ENCODE peak calls at places on chromosomes 4 and X, in ten cellular contexts. Z is psoas muscle; A is iPS DF 6.9; H is pancreas; V is right atrium auricular region; M is thoracic aorta; J is CD8-positive, alpha-beta memory T cell; U is aorta; N is mammary epithelial cell; F is cardiac muscle cell. G is an unnamed sample.

GRCh38 chrX:40165861-40166260 is 68.1 kb upstream of the BCOR start:
- DNase-seq in J (no peak), U (no peak), N (no peak), M (no peak), V (no peak), H (no peak), F (no peak), A (no peak), Z (no peak), G (no peak)

GRCh38 chr4:124018383-124019317 is 622.1 kb downstream of the SPRY1 start:
- DNase-seq in Z (peak; percentile 76), N (no peak), F (peak; percentile 94), M (no peak), H (peak; percentile 19), J (no peak), V (peak; percentile 82), A (no peak), U (peak; percentile 69), G (peak; percentile 47)

GRCh38 chr4:26062221-26062620 is 148.2 kb downstream of the SMIM20 start:
- DNase-seq in F (no peak), A (no peak), M (no peak), J (no peak), V (no peak), N (no peak), U (no peak), H (peak; percentile 29), Z (no peak), G (no peak)

GRCh38 chrX:47179221-47179927 is 14.3 kb upstream of the UBA1 start:
- DNase-seq in Z (peak; percentile 84), A (no peak), J (no peak), M (peak; percentile 6), U (peak; percentile 79), V (peak; percentile 72), H (no peak), F (peak; percentile 25), N (peak; percentile 77), G (no peak)

GRCh38 chrX:99091459-99091858 is 1318.6 kb downstream of the PCDH19 start:
- DNase-seq in H (no peak), A (no peak), U (no peak), Z (no peak), F (no peak), J (no peak), M (no peak), V (no peak), N (no peak), G (no peak)

GRCh38 chr4:128277856-128278255 is 9.8 kb downstream of the PGRMC2 start:
- DNase-seq in H (no peak), F (no peak), J (no peak), V (no peak), Z (no peak), U (no peak), A (no peak), M (no peak), N (no peak), G (no peak)

GRCh38 chr4:6568148-6568547 is 6.8 kb upstream of the MAN2B2 start:
- DNase-seq in N (no peak), U (no peak), F (no peak), Z (no peak), V (no peak), M (no peak), H (no peak), A (no peak), J (no peak), G (no peak)

GRCh38 chrX:108167211-108167872 is 75.8 kb downstream of the ATG4A start:
- DNase-seq in A (no peak), V (no peak), U (no peak), M (no peak), Z (no peak), F (peak; percentile 65), N (peak; percentile 56), J (no peak), H (no peak), G (no peak)

GRCh38 chr4:52750819-52751348 is 341 bp downstream of the ERVMER34-1 start:
- DNase-seq in A (no peak), H (peak; percentile 25), U (peak; percentile 45), F (no peak), Z (peak; percentile 56), N (peak; percentile 54), M (no peak), J (no peak), V (no peak), G (no peak)

GRCh38 chrX:76148753-76149152 is 24.1 kb upstream of the PBDC1 start:
- DNase-seq in U (peak; percentile 52), H (peak; percentile 21), N (peak; percentile 30), Z (peak; percentile 64), V (no peak), M (no peak), F (peak; percentile 39), J (peak; percentile 21), A (no peak), G (peak; percentile 17)

GRCh38 chrX:13430136-13430827 is 110.4 kb upstream of the ATXN3L start:
- DNase-seq in H (no peak), N (peak; percentile 29), F (no peak), Z (no peak), V (no peak), A (no peak), U (no peak), J (no peak), M (no peak), G (no peak)

GRCh38 chrX:69065451-69065850 is 99.8 kb downstream of the PJA1 start:
- DNase-seq in N (peak; percentile 46), M (no peak), Z (no peak), U (no peak), A (no peak), H (peak; percentile 4), J (no peak), V (peak; percentile 53), F (peak; percentile 26), G (no peak)

GRCh38 chr4:1971456-1972200 is 37.1 kb downstream of the NELFA start:
- DNase-seq in N (no peak), V (no peak), M (no peak), F (no peak), J (no peak), A (no peak), U (peak; percentile 17), H (no peak), Z (peak; percentile 28), G (no peak)

GRCh38 chr4:110865611-110866254 is 242.9 kb upstream of the PITX2 start:
- DNase-seq in U (no peak), Z (no peak), H (no peak), V (no peak), A (no peak), J (no peak), N (no peak), F (peak; percentile 80), M (no peak), G (no peak)

GRCh38 chr4:80202784-80203553 is 5.7 kb downstream of the PRDM8 start:
- DNase-seq in A (no peak), F (peak; percentile 48), N (no peak), V (no peak), H (peak; percentile 29), Z (no peak), M (no peak), U (no peak), J (peak; percentile 25), G (no peak)

GRCh38 chr4:688695-689497 is at the start of gene SLC49A3:
- DNase-seq in A (no peak), Z (peak; percentile 61), F (peak; percentile 30), V (no peak), J (no peak), H (no peak), N (no peak), M (no peak), U (peak; percentile 70), G (no peak)
- H3K4me3 ChIP-seq in A (peak within 1 kb of the TSS; percentile 48), Z (peak within 1 kb of the TSS; percentile 66), F (no peak within 1 kb of the TSS), V (peak within 1 kb of the TSS; percentile 58), J (no peak within 1 kb of the TSS), H (peak within 1 kb of the TSS; percentile 37), N (no peak within 1 kb of the TSS), M (peak within 1 kb of the TSS; percentile 75), U (peak within 1 kb of the TSS; percentile 30), G (peak within 1 kb of the TSS; percentile 21)

GRCh38 chrX:73963682-73964081 is 340.3 kb upstream of the ZCCHC13 start:
- DNase-seq in H (no peak), Z (peak; percentile 84), J (no peak), M (no peak), U (no peak), F (peak; percentile 12), N (no peak), V (peak; percentile 65), A (no peak), G (no peak)

GRCh38 chrX:73962948-73963347 is 341.0 kb upstream of the ZCCHC13 start:
- DNase-seq in Z (no peak), V (no peak), U (no peak), M (no peak), A (no peak), J (no peak), N (no peak), F (no peak), H (no peak), G (no peak)

GRCh38 chrX:73964607-73965006 is 339.4 kb upstream of the ZCCHC13 start:
- DNase-seq in A (no peak), V (no peak), U (no peak), M (no peak), F (no peak), H (no peak), J (no peak), Z (no peak), N (no peak), G (no peak)

GRCh38 chrX:73965833-73966232 is 338.1 kb upstream of the ZCCHC13 start:
- DNase-seq in N (no peak), J (no peak), M (no peak), H (no peak), V (no peak), U (no peak), A (no peak), Z (no peak), F (no peak), G (no peak)
- H3K27ac ChIP-seq in N (no peak overlapping the region), J (no peak overlapping the region), M (no peak overlapping the region), H (no peak overlapping the region), V (no peak overlapping the region), U (no peak overlapping the region), A (no peak overlapping the region), Z (peak overlapping the region; percentile 19), F (peak overlapping the region; percentile 80), G (no peak overlapping the region)

GRCh38 chr4:8593268-8594096 is 917 bp downstream of the CPZ start:
- DNase-seq in A (no peak), Z (no peak), U (no peak), V (no peak), J (no peak), H (no peak), M (no peak), N (no peak), F (no peak), G (no peak)
- H3K4me3 ChIP-seq in A (peak overlapping the region; percentile 48), Z (no peak overlapping the region), U (no peak overlapping the region), V (peak overlapping the region; percentile 34), J (no peak overlapping the region), H (no peak overlapping the region), M (no peak overlapping the region), N (no peak overlapping the region), F (peak overlapping the region; percentile 34), G (no peak overlapping the region)

DNA sequence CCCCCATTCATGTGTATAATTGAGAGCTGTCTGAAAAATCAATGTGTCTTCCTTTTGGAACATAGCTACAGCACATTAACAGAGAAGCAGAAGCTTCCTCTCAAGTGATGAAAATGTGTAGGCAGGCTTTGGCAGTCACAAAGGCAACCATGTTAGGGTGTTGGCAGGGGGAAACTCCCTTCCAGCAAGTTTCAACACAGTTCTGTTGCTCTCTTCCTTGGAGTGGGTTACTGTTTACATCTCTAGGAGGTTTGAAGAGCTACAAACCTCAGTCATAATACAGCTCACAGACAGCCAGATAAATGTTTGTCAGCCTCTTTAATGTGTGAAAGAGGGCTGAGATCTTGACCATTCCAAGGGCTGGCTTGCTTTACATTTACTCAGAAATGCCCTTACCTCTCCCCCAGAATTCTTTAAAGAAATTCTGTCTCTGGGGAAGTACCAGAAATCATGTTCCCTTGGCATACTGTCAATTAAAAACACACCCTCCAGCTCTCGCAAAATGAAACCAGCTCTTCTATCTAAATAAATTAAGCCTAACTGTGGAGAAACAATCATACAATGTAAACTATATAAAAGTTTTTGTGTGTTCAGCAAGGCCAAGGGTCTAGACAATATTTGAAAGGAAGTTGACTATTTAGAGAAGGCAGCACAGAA is 18.9 kb downstream of the ZBTB33 start:
- DNase-seq in V (no peak), U (no peak), F (peak; percentile 49), N (peak; percentile 71), H (no peak), M (no peak), A (no peak), J (no peak), Z (no peak), G (no peak)
- H3K27ac ChIP-seq in V (peak overlapping the region; percentile 10), U (no peak overlapping the region), F (no peak overlapping the region), N (no peak overlapping the region), H (no peak overlapping the region), M (no peak overlapping the region), A (no peak overlapping the region), J (no peak overlapping the region), Z (no peak overlapping the region), G (no peak overlapping the region)

G was measured in tibial nerve.